ENCODE peak calls at places on chromosome 17, in five cellular contexts. V is Caco-2, Q is stomach, M is right atrium auricular region, C is heart left ventricle. P is an unnamed sample.
A peak's percentile ranks its signal among the peaks of the same experiment; 100 is the strongest.

GRCh38 chr17:39926588-39927100 is 757 bp downstream of the ORMDL3 start:
- DNase-seq in C (peak; percentile 33), M (peak; percentile 58), V (peak; percentile 54), Q (peak; percentile 55), P (no peak)

GRCh38 chr17:68459030-68459376 is 1.7 kb upstream of the WIPI1 start:
- DNase-seq in M (no peak), C (no peak), V (no peak), Q (no peak), P (no peak)

GRCh38 chr17:83194189-83194565 is 114.8 kb downstream of the METRNL start:
- DNase-seq in Q (no peak), V (peak; percentile 20), M (no peak), C (no peak), P (no peak)

GRCh38 chr17:5745091-5745820 is 160.9 kb upstream of the NLRP1 start:
- DNase-seq in V (no peak), M (peak; percentile 18), C (no peak), Q (no peak), P (no peak)

GRCh38 chr17:40467281-40467867 is 24.1 kb downstream of the IGFBP4 start:
- DNase-seq in V (no peak), C (no peak), Q (no peak), M (no peak), P (no peak)

GRCh38 chr17:31310260-31310659 is 3.6 kb downstream of the EVI2B start:
- DNase-seq in V (no peak), C (no peak), M (no peak), Q (no peak), P (no peak)

GRCh38 chr17:37710344-37710886 is 34.4 kb downstream of the HNF1B start:
- DNase-seq in M (peak; percentile 58), C (peak; percentile 25), Q (peak; percentile 99), V (peak; percentile 99), P (no peak)

GRCh38 chr17:82400830-82401229 is 17.3 kb upstream of the HEXD start:
- DNase-seq in V (no peak), M (no peak), C (no peak), Q (peak; percentile 49), P (no peak)

GRCh38 chr17:40190197-40191021 is 13.1 kb downstream of the RAPGEFL1 start:
- DNase-seq in Q (no peak), C (no peak), M (no peak), V (no peak), P (no peak)

GRCh38 chr17:40648326-40648968 is 829 bp upstream of the SMARCE1 start:
- DNase-seq in Q (peak; percentile 37), M (peak; percentile 63), V (no peak), C (no peak), P (no peak)

GRCh38 chr17:4161179-4161559 is 18.2 kb downstream of the CYB5D2 start:
- DNase-seq in C (no peak), V (peak; percentile 49), Q (peak; percentile 28), M (no peak), P (no peak)
- TF ChIP-seq CTCF in C (no peak), V (no peak), Q (no peak), M (no peak), P (no peak)

DNA sequence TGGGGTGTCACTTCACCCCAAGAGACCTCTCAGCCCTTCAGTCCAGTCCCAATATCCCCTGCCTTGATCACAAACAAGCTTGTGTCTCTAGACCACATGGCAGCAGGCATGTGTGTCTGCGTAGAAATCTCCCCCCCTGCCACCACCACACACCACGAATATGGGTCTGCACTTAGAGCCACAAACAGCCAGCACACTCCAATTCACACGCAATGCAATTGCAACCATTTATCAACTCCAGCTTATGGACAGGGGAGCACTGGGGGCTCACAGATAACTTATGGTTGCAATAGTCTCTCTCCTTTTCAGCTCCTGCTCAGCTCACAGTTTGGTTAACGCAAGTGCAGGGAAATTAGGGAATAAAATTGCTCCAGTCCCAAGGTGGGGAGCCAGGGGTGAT is 2.6 kb downstream of the HOXB9 start:
- DNase-seq in M (no peak), C (no peak), Q (no peak), V (no peak), P (no peak)
- H3K27me3 ChIP-seq in M (peaks cover 91% of the 10 kb centered on the region), C (peaks cover 81% of the 10 kb centered on the region), Q (peaks cover 100% of the 10 kb centered on the region), V (peaks cover 34% of the 10 kb centered on the region), P (peaks cover 72% of the 10 kb centered on the region)

DNA sequence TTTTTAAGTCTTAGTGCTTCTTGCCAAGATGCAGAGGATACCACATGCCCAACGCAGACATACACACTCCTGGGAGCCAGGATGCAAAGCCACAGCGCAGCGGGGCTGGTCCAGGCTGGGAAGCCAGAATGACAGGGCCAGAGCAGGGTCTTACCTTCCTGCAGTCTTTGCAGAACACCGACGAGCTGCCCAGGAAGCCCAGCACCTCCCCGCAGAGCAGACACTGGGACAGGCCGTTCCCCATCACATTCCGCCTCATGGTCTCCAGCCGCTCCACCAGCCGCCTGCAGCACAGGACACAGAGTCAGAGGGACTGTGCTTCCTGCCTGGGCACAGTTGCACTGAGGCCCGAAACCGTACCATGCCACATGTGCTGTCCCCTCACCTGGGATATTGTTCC is 33.3 kb downstream of the RPH3AL start:
- DNase-seq in V (no peak), M (no peak), C (no peak), Q (no peak), P (no peak)
- TF ChIP-seq CTCF in V (no peak), M (no peak), C (no peak), Q (no peak), P (no peak)

DNA sequence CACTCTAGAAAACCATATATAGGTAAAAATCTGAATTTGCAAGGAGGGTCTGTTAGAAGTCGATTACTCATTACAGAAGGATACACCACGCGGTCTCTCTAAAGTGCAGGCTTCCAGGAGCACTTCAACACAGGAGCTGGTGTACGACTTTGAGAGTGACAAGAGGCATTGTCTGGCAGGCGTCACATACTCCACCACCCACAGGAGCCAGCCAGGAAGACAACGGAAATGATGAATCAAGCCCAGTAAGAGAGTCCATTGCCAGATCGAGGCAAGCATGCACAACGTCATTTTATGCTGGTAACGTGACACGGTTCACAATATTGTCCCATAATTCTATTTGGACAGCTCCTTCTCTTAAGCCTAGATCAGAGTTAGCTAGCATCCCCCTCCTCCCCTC is 15.0 kb upstream of the CACNG4 start:
- DNase-seq in M (no peak), C (no peak), Q (no peak), V (no peak), P (no peak)
- H3K27me3 ChIP-seq in M (no peaks in the 10 kb centered on the region), C (no peaks in the 10 kb centered on the region), Q (peaks cover 5% of the 10 kb centered on the region), V (no peaks in the 10 kb centered on the region), P (peaks cover 55% of the 10 kb centered on the region)

DNA sequence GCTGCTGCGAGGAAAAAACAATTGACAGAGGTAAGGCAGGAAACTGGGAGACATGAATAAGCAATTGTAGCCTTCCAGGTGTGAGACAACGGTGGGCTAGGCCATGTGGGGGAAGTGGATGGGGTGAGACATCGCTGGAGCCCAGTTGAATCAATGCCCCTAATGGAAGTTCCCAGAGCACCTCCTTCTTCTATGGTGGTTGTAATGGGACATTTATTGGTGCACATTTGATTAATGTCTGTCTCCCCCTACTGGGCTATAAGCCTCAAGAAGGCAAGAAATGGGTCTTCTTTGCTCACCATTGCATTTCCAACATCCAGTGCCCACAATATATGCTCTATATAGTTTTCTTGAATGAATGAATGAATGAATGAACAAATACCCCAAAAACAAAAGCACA is 22.7 kb upstream of the CD300E start:
- DNase-seq in Q (no peak), M (no peak), V (no peak), C (no peak), P (no peak)
- TF ChIP-seq CTCF in Q (peak; percentile 12), M (peak; percentile 22), V (no peak), C (peak; percentile 18), P (peak; percentile 24)

GRCh38 chr17:65956814-65957213 is 235.1 kb downstream of the CEP112 start:
- DNase-seq in C (no peak), M (no peak), Q (no peak), V (no peak), P (no peak)
- H3K27me3 ChIP-seq in C (no peaks in the 10 kb centered on the region), M (no peaks in the 10 kb centered on the region), Q (no peaks in the 10 kb centered on the region), V (no peaks in the 10 kb centered on the region), P (no peaks in the 10 kb centered on the region)

GRCh38 chr17:77734371-77735050 is 224.0 kb upstream of the TNRC6C start:
- DNase-seq in V (no peak), M (peak; percentile 91), Q (peak; percentile 53), C (peak; percentile 93), P (no peak)
- TF ChIP-seq CTCF in V (no peak), M (peak; percentile 45), Q (no peak), C (no peak), P (no peak)

GRCh38 chr17:35796942-35797341 is 1.5 kb upstream of the MMP28 start:
- DNase-seq in C (no peak), V (no peak), M (no peak), Q (no peak), P (no peak)

GRCh38 chr17:35795007-35795870 is at the start of gene MMP28:
- DNase-seq in C (no peak), Q (peak; percentile 64), V (no peak), M (no peak), P (no peak)

GRCh38 chr17:35797918-35798317 is 2.5 kb upstream of the MMP28 start:
- DNase-seq in C (no peak), M (no peak), V (no peak), Q (no peak), P (no peak)

GRCh38 chr17:35795871-35796265 is 427 bp upstream of the MMP28 start:
- DNase-seq in V (no peak), M (no peak), Q (no peak), C (no peak), P (no peak)

DNA sequence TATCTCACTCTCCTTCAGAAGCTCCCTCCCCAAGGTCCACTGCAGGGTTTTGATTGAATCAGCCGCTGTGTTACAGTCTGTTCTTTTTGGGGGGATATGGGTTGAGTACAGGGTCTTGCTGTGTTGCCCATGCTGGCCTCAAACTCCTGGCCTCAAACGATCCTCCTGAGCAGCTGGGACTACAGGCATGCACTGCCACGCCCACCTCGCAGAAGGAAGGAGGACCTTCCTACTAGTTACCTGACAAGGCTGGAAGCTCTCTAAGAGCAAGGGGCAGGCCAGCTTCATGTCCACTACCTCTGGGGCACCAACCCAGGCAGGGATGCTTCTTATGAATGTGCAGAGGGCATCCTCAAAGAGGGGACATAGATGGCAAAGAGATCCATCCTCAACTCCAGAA is 1.9 kb upstream of the MMP28 start:
- DNase-seq in M (no peak), Q (no peak), V (no peak), C (no peak), P (no peak)
- H3K27me3 ChIP-seq in M (no peaks in the 10 kb centered on the region), Q (peaks cover 7% of the 10 kb centered on the region), V (peaks cover 8% of the 10 kb centered on the region), C (peaks cover 4% of the 10 kb centered on the region), P (peaks cover 44% of the 10 kb centered on the region)